ENCODE peak calls at places on chromosome 10, in seven cellular contexts. Q is HepG2, U is HCT116, L is SK-N-SH, D is H1, A is K562, H is GM12878. G is an unnamed sample.

GRCh38 chr10:51743146-51743545 is 43.8 kb upstream of the CSTF2T start:
- DNase-seq in D (no peak), U (no peak), H (peak; percentile 21), Q (no peak), A (no peak), L (no peak), G (no peak)

GRCh38 chr10:88347022-88347421 is 236.1 kb downstream of the RNLS start:
- DNase-seq in L (no peak), H (no peak), D (no peak), U (no peak), Q (no peak), A (no peak), G (no peak)

GRCh38 chr10:23826399-23826798 is 382.5 kb upstream of the KIAA1217 start:
- DNase-seq in D (peak; percentile 57), U (no peak), H (no peak), A (no peak), L (no peak), Q (peak; percentile 13), G (peak; percentile 30)

GRCh38 chr10:127911218-127911866 is 4.4 kb downstream of the PTPRE start:
- DNase-seq in A (no peak), D (no peak), U (no peak), H (no peak), L (peak; percentile 4), Q (no peak), G (no peak)

GRCh38 chr10:9992656-9993055 is 1025.0 kb upstream of the CELF2 start:
- DNase-seq in D (no peak), L (no peak), U (no peak), Q (no peak), A (no peak), H (no peak), G (no peak)

GRCh38 chr10:119306514-119306951 is 99.2 kb downstream of the GRK5 start:
- DNase-seq in D (no peak), H (peak; percentile 71), L (no peak), A (peak; percentile 60), U (no peak), Q (no peak), G (no peak)

GRCh38 chr10:52701647-52702046 is 70.9 kb downstream of the MBL2 start:
- DNase-seq in D (no peak), L (no peak), A (no peak), Q (peak; percentile 10), U (no peak), H (no peak), G (peak; percentile 44)

GRCh38 chr10:27513451-27514191 is 9.5 kb downstream of the RAB18 start:
- DNase-seq in L (no peak), U (no peak), Q (no peak), D (no peak), H (no peak), A (no peak), G (no peak)

GRCh38 chr10:15419279-15419874 is 48.3 kb upstream of the FAM171A1 start:
- DNase-seq in D (no peak), L (peak; percentile 47), H (no peak), U (peak; percentile 48), Q (peak; percentile 29), A (no peak), G (peak; percentile 25)

GRCh38 chr10:5481121-5481520 is 18.2 kb downstream of the CALML5 start:
- DNase-seq in D (no peak), U (no peak), Q (no peak), L (no peak), H (no peak), A (no peak), G (no peak)

GRCh38 chr10:98664329-98665042 is 217.8 kb upstream of the HPS1 start:
- DNase-seq in L (peak; percentile 20), U (peak; percentile 47), H (peak; percentile 3), D (peak; percentile 59), Q (peak; percentile 34), A (peak; percentile 54), G (peak; percentile 54)

GRCh38 chr10:5549462-5550249 is 24.9 kb downstream of the CALML3 start:
- DNase-seq in H (no peak), D (no peak), Q (no peak), U (no peak), L (no peak), A (no peak), G (no peak)

GRCh38 chr10:97913554-97913953 is 63.9 kb downstream of the GOLGA7B start:
- DNase-seq in D (no peak), L (no peak), Q (no peak), A (no peak), H (no peak), U (no peak), G (no peak)

GRCh38 chr10:110460111-110460809 is 37.4 kb upstream of the DUSP5 start:
- DNase-seq in U (no peak), A (no peak), Q (peak; percentile 32), H (no peak), L (peak; percentile 80), D (no peak), G (no peak)

GRCh38 chr10:77695186-77695585 is 57.6 kb upstream of the KCNMA1 start:
- DNase-seq in H (no peak), D (no peak), A (no peak), Q (no peak), L (no peak), U (no peak), G (no peak)

GRCh38 chr10:1050145-1050544 is 1.2 kb upstream of the IDI1 start:
- DNase-seq in D (no peak), U (no peak), H (no peak), Q (peak; percentile 22), L (no peak), A (peak; percentile 58), G (no peak)

GRCh38 chr10:624605-625334 is 64.7 kb downstream of the DIP2C start:
- DNase-seq in H (no peak), Q (peak; percentile 69), U (no peak), D (no peak), L (peak; percentile 59), A (peak; percentile 22), G (no peak)

GRCh38 chr10:90075995-90076394 is 374.6 kb downstream of the KIF20B start:
- DNase-seq in H (no peak), Q (no peak), A (no peak), D (no peak), L (no peak), U (no peak), G (no peak)

GRCh38 chr10:100370976-100371706 is 24.1 kb downstream of the SCD start:
- DNase-seq in U (peak; percentile 93), A (peak; percentile 75), L (no peak), H (peak; percentile 34), D (peak; percentile 77), Q (peak; percentile 91), G (peak; percentile 52)

GRCh38 chr10:108147346-108147745 is 982.8 kb upstream of the SORCS1 start:
- DNase-seq in L (no peak), H (no peak), U (no peak), Q (no peak), D (no peak), A (no peak), G (no peak)

GRCh38 chr10:102123223-102123622 is 3.1 kb upstream of the LDB1 start:
- DNase-seq in A (no peak), U (no peak), D (no peak), L (no peak), H (no peak), Q (no peak), G (no peak)

GRCh38 chr10:24518981-24519597 is 204.6 kb downstream of the ARHGAP21 start:
- DNase-seq in U (peak; percentile 23), Q (peak; percentile 53), A (peak; percentile 67), H (no peak), D (peak; percentile 79), L (peak; percentile 76), G (peak; percentile 70)

GRCh38 chr10:132158810-132159209 is 27.9 kb upstream of the DPYSL4 start:
- DNase-seq in Q (no peak), H (no peak), L (peak; percentile 71), U (no peak), D (no peak), A (no peak), G (no peak)

GRCh38 chr10:778626-779330 is 89.3 kb upstream of the DIP2C start:
- DNase-seq in U (no peak), D (peak; percentile 45), L (peak; percentile 19), A (no peak), Q (no peak), H (no peak), G (no peak)

GRCh38 chr10:104981995-104982394 is 340.9 kb downstream of the SORCS3 start:
- DNase-seq in D (no peak), Q (no peak), H (no peak), L (no peak), A (no peak), U (no peak), G (no peak)

GRCh38 chr10:35355971-35356724 is 19.8 kb downstream of the CCNY start:
- DNase-seq in Q (no peak), D (no peak), L (no peak), H (peak; percentile 53), A (no peak), U (no peak), G (no peak)

GRCh38 chr10:95458824-95459223 is 102.3 kb downstream of the SORBS1 start:
- DNase-seq in A (no peak), Q (no peak), D (no peak), L (no peak), U (no peak), H (no peak), G (no peak)
- TF ChIP-seq JUND in A (no peak), Q (no peak), D (no peak), L (no peak), U (no peak), H (no peak), G (no peak)

GRCh38 chr10:3471927-3472704 is 299.5 kb upstream of the PITRM1 start:
- DNase-seq in L (no peak), Q (no peak), H (no peak), U (no peak), A (no peak), D (no peak), G (peak; percentile 93)
- TF ChIP-seq JUND in L (no peak), Q (no peak), H (no peak), U (no peak), A (no peak), D (no peak), G (no peak)

GRCh38 chr10:48509974-48510692 is 94.7 kb downstream of the ARHGAP22 start:
- DNase-seq in A (peak; percentile 56), D (peak; percentile 49), U (no peak), H (no peak), Q (peak; percentile 20), L (no peak), G (peak; percentile 55)
- TF ChIP-seq JUND in A (no peak), D (no peak), U (no peak), H (no peak), Q (no peak), L (no peak), G (no peak)

GRCh38 chr10:113261130-113261529 is 291.7 kb upstream of the HABP2 start:
- DNase-seq in Q (no peak), L (no peak), H (no peak), D (no peak), A (no peak), U (no peak), G (no peak)

GRCh38 chr10:113264333-113265131 is 288.3 kb upstream of the HABP2 start:
- DNase-seq in H (no peak), Q (peak; percentile 21), L (no peak), U (no peak), D (no peak), A (no peak), G (no peak)

GRCh38 chr10:113261806-113262205 is 291.0 kb upstream of the HABP2 start:
- DNase-seq in L (no peak), Q (no peak), D (no peak), A (no peak), U (no peak), H (no peak), G (no peak)

DNA sequence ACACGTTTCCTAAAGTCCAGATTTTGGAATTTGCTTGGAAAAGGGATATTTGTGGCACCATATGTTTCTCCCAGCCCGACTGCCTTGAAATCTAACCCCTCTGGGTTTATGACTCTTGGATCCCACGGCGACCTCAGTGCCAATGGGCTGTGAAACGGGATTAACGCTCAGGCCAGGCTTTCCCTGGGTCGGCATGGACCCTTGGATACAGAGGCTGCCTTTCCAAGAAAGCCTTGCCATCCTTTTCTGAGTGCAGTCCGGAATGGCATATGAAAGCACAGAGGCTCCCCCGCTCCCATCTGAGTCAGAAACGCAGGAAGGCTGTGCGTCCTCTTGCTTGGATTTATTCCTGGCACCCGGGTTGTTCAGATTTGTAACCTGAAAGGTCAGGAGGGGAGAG is 293.0 kb upstream of the HABP2 start:
- DNase-seq in H (no peak), A (no peak), D (no peak), Q (no peak), U (no peak), L (no peak), G (no peak)
- TF ChIP-seq JUND in H (no peak), A (no peak), D (no peak), Q (no peak), U (no peak), L (no peak), G (no peak)

G was measured in T47D.